ENCODE peak calls at places on chromosome 5, in eight cellular contexts. P is nephron progenitor cell; H is naive B cell; Z is WTC11; V is caudate nucleus; J is globus pallidus; R is kidney; W is stimulated activated CD4-positive, alpha-beta T cell treated with anti-CD3 and anti-CD28 coated beads, Interleukin-4, amount 100 ng/mL, for 48 hours. N is an unnamed sample.

GRCh38 chr5:150073086-150073625 is 13.2 kb downstream of the CSF1R start:
- DNase-seq in P (no peak), H (no peak), Z (no peak), V (no peak), J (no peak), R (no peak), W (no peak), N (peak; percentile 42)

GRCh38 chr5:74056789-74057164 is 430.8 kb downstream of the ARHGEF28 start:
- DNase-seq in P (no peak), H (no peak), Z (peak; percentile 11), V (no peak), J (no peak), R (no peak), W (no peak), N (no peak)

GRCh38 chr5:177195307-177195952 is 61.9 kb downstream of the NSD1 start:
- DNase-seq in P (no peak), H (no peak), Z (no peak), V (no peak), J (no peak), R (no peak), W (no peak), N (no peak)

GRCh38 chr5:28542968-28543367 is 1504.6 kb upstream of the CDH9 start:
- DNase-seq in P (no peak), H (no peak), Z (no peak), V (no peak), J (no peak), R (no peak), W (no peak), N (no peak)

GRCh38 chr5:95641803-95642220 is 4.8 kb upstream of the RFESD start:
- DNase-seq in P (no peak), H (no peak), Z (no peak), V (no peak), J (no peak), R (no peak), W (no peak), N (no peak)

GRCh38 chr5:179817071-179817840 is 3.4 kb upstream of the SQSTM1 start:
- DNase-seq in P (peak; percentile 43), H (no peak), Z (peak; percentile 40), V (no peak), J (no peak), R (peak; percentile 86), W (no peak), N (peak; percentile 74)

GRCh38 chr5:23655674-23656073 is 148.3 kb downstream of the PRDM9 start:
- DNase-seq in P (no peak), H (no peak), Z (no peak), V (no peak), J (no peak), R (no peak), W (no peak), N (no peak)

GRCh38 chr5:60842859-60843692 is 993 bp downstream of the ELOVL7 start:
- DNase-seq in P (peak; percentile 15), H (no peak), Z (peak; percentile 35), V (peak; percentile 34), J (no peak), R (no peak), W (no peak), N (no peak)

GRCh38 chr5:95048633-95049032 is 236.3 kb downstream of the MCTP1 start:
- DNase-seq in P (no peak), H (no peak), Z (no peak), V (no peak), J (no peak), R (no peak), W (no peak), N (no peak)

GRCh38 chr5:57408285-57408684 is 74.3 kb downstream of the ACTBL2 start:
- DNase-seq in P (no peak), H (no peak), Z (no peak), V (no peak), J (no peak), R (no peak), W (no peak), N (no peak)

GRCh38 chr5:173547579-173547978 is 68.9 kb downstream of the BOD1 start:
- DNase-seq in P (no peak), H (no peak), Z (no peak), V (no peak), J (no peak), R (no peak), W (no peak), N (no peak)

GRCh38 chr5:14743601-14744295 is 79.2 kb downstream of the OTULIN start:
- DNase-seq in P (no peak), H (no peak), Z (no peak), V (no peak), J (no peak), R (no peak), W (no peak), N (no peak)

GRCh38 chr5:80668016-80668969 is 13.5 kb upstream of the DHFR start:
- DNase-seq in P (no peak), H (no peak), Z (peak; percentile 26), V (no peak), J (peak; percentile 16), R (no peak), W (no peak), N (no peak)

GRCh38 chr5:137619191-137619870 is 116.6 kb downstream of the KLHL3 start:
- DNase-seq in P (no peak), H (no peak), Z (no peak), V (no peak), J (peak; percentile 46), R (no peak), W (no peak), N (no peak)

GRCh38 chr5:110549301-110549700 is 177.2 kb downstream of the TMEM232 start:
- DNase-seq in P (no peak), H (no peak), Z (no peak), V (no peak), J (no peak), R (no peak), W (no peak), N (no peak)

GRCh38 chr5:177982072-177982727 is 13.8 kb downstream of the PROP1 start:
- DNase-seq in P (peak; percentile 28), H (no peak), Z (peak; percentile 82), V (no peak), J (no peak), R (no peak), W (peak; percentile 11), N (no peak)

GRCh38 chr5:82277613-82277986 is 554 bp downstream of the RPS23 start:
- DNase-seq in P (no peak), H (no peak), Z (no peak), V (no peak), J (no peak), R (no peak), W (no peak), N (no peak)

GRCh38 chr5:5650949-5651348 is 228.5 kb downstream of the ICE1 start:
- DNase-seq in P (no peak), H (no peak), Z (no peak), V (no peak), J (no peak), R (no peak), W (no peak), N (no peak)

N was measured in RWPE2.